ENCODE peak calls at places on chromosomes 11 and 22, in ten cellular contexts. G is keratinocyte, Z is choroid plexus epithelial cell, R is lower leg skin, L is breast epithelium, V is BJ, A is epithelial cell of esophagus, E is transverse colon, W is AG10803, H is adrenal gland. M is an unnamed sample.

GRCh38 chr11:96335389-96335788 is 7.6 kb downstream of the MAML2 start:
- DNase-seq in G (no peak), Z (no peak), R (no peak), L (no peak), V (no peak), A (no peak), E (no peak), W (no peak), H (no peak), M (no peak)

GRCh38 chr11:13868710-13869403 is 93.7 kb upstream of the SPON1 start:
- DNase-seq in G (peak), Z (no peak), R (no peak), L (no peak), V (no peak), A (peak), E (no peak), W (no peak), H (no peak), M (no peak)

GRCh38 chr11:73783483-73784020 is 4.1 kb upstream of the MRPL48 start:
- DNase-seq in G (no peak), Z (no peak), R (no peak), L (no peak), V (no peak), A (no peak), E (no peak), W (no peak), H (no peak), M (peak)

GRCh38 chr22:49305966-49306631 is 521.6 kb downstream of the BRD1 start:
- DNase-seq in G (no peak), Z (no peak), R (peak), L (peak), V (no peak), A (no peak), E (peak), W (no peak), H (peak), M (no peak)

GRCh38 chr22:21051836-21052400 is 6.2 kb downstream of the LRRC74B start:
- DNase-seq in G (no peak), Z (no peak), R (no peak), L (no peak), V (no peak), A (no peak), E (no peak), W (no peak), H (no peak), M (no peak)

GRCh38 chr11:35998651-35999050 is 54.8 kb downstream of the LDLRAD3 start:
- DNase-seq in G (no peak), Z (no peak), R (no peak), L (no peak), V (no peak), A (no peak), E (no peak), W (no peak), H (no peak), M (no peak)

GRCh38 chr11:1177020-1177770 is 19.4 kb downstream of the MUC5AC start:
- DNase-seq in G (no peak), Z (no peak), R (no peak), L (no peak), V (no peak), A (no peak), E (no peak), W (no peak), H (no peak), M (no peak)

GRCh38 chr11:45885274-45885920 is at the start of gene MAPK8IP1:
- DNase-seq in G (no peak), Z (peak), R (no peak), L (no peak), V (no peak), A (peak), E (peak), W (peak), H (peak), M (peak)

GRCh38 chr11:75524576-75525432 is 937 bp downstream of the GDPD5 start:
- DNase-seq in G (no peak), Z (no peak), R (no peak), L (no peak), V (no peak), A (no peak), E (peak), W (peak), H (peak), M (no peak)

GRCh38 chr11:62710001-62710345 is 2.5 kb downstream of the GNG3 start:
- DNase-seq in G (no peak), Z (peak), R (no peak), L (no peak), V (no peak), A (no peak), E (no peak), W (peak), H (no peak), M (peak)

GRCh38 chr11:776459-777287 is 614 bp downstream of the GATD1 start:
- DNase-seq in G (no peak), Z (peak), R (peak), L (no peak), V (no peak), A (no peak), E (no peak), W (no peak), H (peak), M (peak)

GRCh38 chr22:46937939-46938338 is 175.5 kb downstream of the TBC1D22A start:
- DNase-seq in G (no peak), Z (no peak), R (peak), L (no peak), V (no peak), A (no peak), E (no peak), W (no peak), H (no peak), M (no peak)

GRCh38 chr22:28988455-28988854 is 73.2 kb downstream of the C22orf31 start:
- DNase-seq in G (no peak), Z (no peak), R (no peak), L (no peak), V (no peak), A (no peak), E (no peak), W (no peak), H (no peak), M (no peak)
- H3K4me3 ChIP-seq in G (no peak), Z (no peak), R (no peak), L (no peak), V (no peak), A (no peak), E (no peak), W (no peak), H (no peak), M (no peak)

DNA sequence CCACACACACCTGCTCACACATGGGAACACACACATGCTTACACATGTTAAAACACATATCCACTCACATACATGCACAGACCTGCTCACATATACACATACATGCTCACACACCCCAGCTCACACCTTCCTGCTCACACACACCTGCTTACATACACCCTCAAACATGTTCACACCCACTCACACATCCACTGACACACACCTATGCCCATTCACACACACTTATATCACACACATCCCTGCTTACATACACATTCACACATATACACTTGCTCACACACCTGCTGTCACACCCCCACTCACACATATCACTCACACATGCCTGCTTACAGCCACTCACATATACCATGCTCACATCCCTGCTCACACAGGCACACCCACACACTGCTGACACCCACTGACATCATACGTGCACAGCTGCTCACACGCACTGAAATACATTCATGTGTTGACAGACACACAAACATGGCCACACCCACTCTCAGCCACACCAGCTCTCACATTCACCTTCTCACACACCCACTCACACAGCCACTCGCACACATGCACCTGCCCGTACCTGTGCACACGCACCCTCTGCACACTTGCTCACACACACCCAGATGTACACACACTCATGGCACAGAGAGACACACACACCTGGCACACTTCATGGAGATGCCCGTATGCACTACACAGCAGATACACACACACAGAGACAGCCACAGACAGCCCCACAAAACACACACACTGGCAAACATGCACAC is 5.7 kb upstream of the MYBPC3 start:
- DNase-seq in G (no peak), Z (no peak), R (no peak), L (no peak), V (no peak), A (no peak), E (no peak), W (no peak), H (no peak), M (no peak)
- H3K4me3 ChIP-seq in G (no peak), Z (no peak), R (no peak), L (no peak), V (no peak), A (no peak), E (no peak), W (no peak), H (no peak), M (no peak)

GRCh38 chr11:64744544-64745218 is 739 bp upstream of the RASGRP2 start:
- DNase-seq in G (no peak), Z (no peak), R (no peak), L (no peak), V (no peak), A (no peak), E (no peak), W (no peak), H (no peak), M (no peak)
- H3K4me3 ChIP-seq in G (no peak), Z (peak), R (peak), L (peak), V (peak), A (no peak), E (peak), W (no peak), H (no peak), M (peak)

DNA sequence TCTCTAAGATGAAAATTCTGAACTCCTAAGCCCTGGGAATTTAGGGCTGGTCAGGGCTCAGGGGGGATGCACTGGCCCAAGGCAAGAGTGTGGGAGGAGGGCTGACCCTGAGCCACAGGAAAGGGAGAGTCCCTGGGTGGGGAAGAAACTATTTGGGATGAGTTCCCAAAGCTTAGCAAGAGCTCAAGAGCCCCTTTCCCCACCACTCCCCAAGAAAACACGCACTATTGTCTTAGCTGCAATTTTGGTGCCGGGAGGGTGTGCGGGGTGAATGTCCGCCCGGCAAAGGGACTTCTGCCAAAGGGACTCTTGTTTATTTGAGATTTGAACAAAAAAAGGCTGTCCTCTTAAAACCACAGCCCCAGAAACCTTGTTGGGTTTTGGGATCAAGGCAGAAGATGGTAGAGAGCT is 37.0 kb downstream of the KIAA1671 start:
- DNase-seq in G (no peak), Z (no peak), R (no peak), L (no peak), V (no peak), A (no peak), E (no peak), W (no peak), H (no peak), M (no peak)
- H3K4me3 ChIP-seq in G (no peak), Z (no peak), R (no peak), L (no peak), V (no peak), A (no peak), E (no peak), W (no peak), H (no peak), M (no peak)

DNA sequence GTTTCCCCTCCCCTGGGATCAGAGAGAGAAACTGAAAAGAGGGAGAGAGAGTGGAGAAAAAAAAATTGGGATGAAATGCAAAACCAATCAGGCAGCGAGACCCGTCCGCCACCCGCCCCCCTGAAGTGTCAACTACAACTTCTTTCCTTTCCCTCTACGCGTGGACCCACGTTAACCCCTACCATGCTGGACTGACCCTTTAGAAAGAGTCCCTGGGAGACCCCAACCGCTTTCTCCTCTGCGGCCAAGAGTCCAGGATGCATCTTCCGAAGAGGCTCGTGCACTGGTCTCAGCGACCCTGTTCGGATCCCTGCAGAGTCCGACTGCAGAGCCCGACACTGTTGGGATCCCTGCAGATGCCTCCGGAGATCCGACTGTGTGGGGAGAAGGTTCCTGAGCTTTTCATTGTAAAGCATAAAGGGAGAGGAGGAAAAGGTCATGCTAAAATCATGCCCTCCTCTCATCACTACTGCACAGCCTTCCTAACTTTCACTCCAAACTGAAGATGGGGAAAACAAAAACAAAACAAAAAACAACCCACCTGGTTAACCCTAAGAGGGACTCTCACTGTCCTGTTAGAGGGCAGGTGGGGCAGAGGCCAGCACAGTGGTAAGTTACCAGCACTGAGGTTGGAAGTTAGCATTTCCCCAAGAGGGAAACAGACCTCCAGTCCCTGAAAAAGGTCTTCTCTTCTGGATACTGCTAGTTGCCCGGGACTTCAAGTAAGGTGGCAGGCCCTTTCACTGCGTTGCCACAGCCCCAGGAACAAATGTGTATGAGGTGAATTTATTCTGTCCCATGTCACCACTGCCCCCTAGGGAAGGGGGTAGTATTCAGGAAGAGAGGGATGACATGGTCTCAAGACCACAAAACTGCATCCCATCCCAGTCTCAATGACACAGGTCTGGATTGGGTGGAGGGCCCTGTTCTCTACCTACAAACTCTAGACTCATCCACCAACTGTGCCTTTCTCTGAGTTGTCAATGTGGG is 578 bp upstream of the ADAMTS8 start:
- DNase-seq in G (no peak), Z (no peak), R (no peak), L (no peak), V (no peak), A (no peak), E (no peak), W (no peak), H (no peak), M (no peak)
- H3K4me3 ChIP-seq in G (no peak), Z (no peak), R (no peak), L (peak), V (no peak), A (no peak), E (no peak), W (peak), H (no peak), M (no peak)

GRCh38 chr11:121053244-121053643 is 29.3 kb downstream of the TBCEL start:
- DNase-seq in G (no peak), Z (no peak), R (no peak), L (no peak), V (no peak), A (no peak), E (no peak), W (no peak), H (no peak), M (no peak)
- H3K4me3 ChIP-seq in G (no peak), Z (no peak), R (no peak), L (no peak), V (no peak), A (no peak), E (no peak), W (no peak), H (no peak), M (no peak)

M was measured in SJCRH30.